ENCODE peak calls at places on chromosomes 11 and 22, in seven cellular contexts. One of them, this sample, is unnamed.
A peak's percentile ranks its signal among the peaks of the same experiment; 100 is the strongest.

GRCh38 chr11:72642815-72643511 is 31.3 kb downstream of the PDE2A start:
- DNase-seq in AG08396: peak; percentile 91
- DNase-seq in LHCN-M2: peak; percentile 18
- DNase-seq in ecto neural progenitor cell: peak; percentile 87
- DNase-seq in psoas muscle: peak; percentile 68
- DNase-seq in nucleus accumbens: peak; percentile 38
- DNase-seq in left lobe of liver: peak; percentile 67
- DNase-seq in this sample: peak; percentile 33

GRCh38 chr11:9040410-9040809 is 36.6 kb upstream of the NRIP3 start:
- DNase-seq in left lobe of liver: no peak
- DNase-seq in ecto neural progenitor cell: no peak
- DNase-seq in AG08396: no peak
- DNase-seq in LHCN-M2: no peak
- DNase-seq in psoas muscle: no peak
- DNase-seq in nucleus accumbens: no peak
- DNase-seq in this sample: no peak

GRCh38 chr11:129023968-129024676 is 81.5 kb upstream of the TP53AIP1 start:
- DNase-seq in psoas muscle: no peak
- DNase-seq in ecto neural progenitor cell: peak; percentile 63
- DNase-seq in left lobe of liver: no peak
- DNase-seq in nucleus accumbens: no peak
- DNase-seq in AG08396: peak; percentile 3
- DNase-seq in LHCN-M2: peak; percentile 5
- DNase-seq in this sample: no peak

GRCh38 chr11:40288212-40288803 is 1171.1 kb downstream of the LRRC4C start:
- DNase-seq in ecto neural progenitor cell: no peak
- DNase-seq in nucleus accumbens: no peak
- DNase-seq in psoas muscle: no peak
- DNase-seq in left lobe of liver: no peak
- DNase-seq in AG08396: no peak
- DNase-seq in LHCN-M2: no peak
- DNase-seq in this sample: no peak

GRCh38 chr22:44739024-44739423 is 13.4 kb upstream of the ARHGAP8 start:
- DNase-seq in LHCN-M2: no peak
- DNase-seq in AG08396: no peak
- DNase-seq in nucleus accumbens: no peak
- DNase-seq in psoas muscle: no peak
- DNase-seq in ecto neural progenitor cell: no peak
- DNase-seq in left lobe of liver: no peak
- DNase-seq in this sample: no peak

GRCh38 chr22:37564111-37564711 is 3.9 kb downstream of the CDC42EP1 start:
- DNase-seq in LHCN-M2: no peak
- DNase-seq in left lobe of liver: no peak
- DNase-seq in AG08396: no peak
- DNase-seq in ecto neural progenitor cell: no peak
- DNase-seq in psoas muscle: no peak
- DNase-seq in nucleus accumbens: no peak
- DNase-seq in this sample: no peak

GRCh38 chr11:75820636-75821035 is 5.6 kb downstream of the UVRAG start:
- DNase-seq in AG08396: no peak
- DNase-seq in LHCN-M2: peak; percentile 36
- DNase-seq in ecto neural progenitor cell: no peak
- DNase-seq in psoas muscle: no peak
- DNase-seq in left lobe of liver: no peak
- DNase-seq in nucleus accumbens: no peak
- DNase-seq in this sample: peak; percentile 45

GRCh38 chr22:38727123-38727522 is 21.4 kb downstream of the GTPBP1 start:
- DNase-seq in ecto neural progenitor cell: no peak
- DNase-seq in nucleus accumbens: no peak
- DNase-seq in psoas muscle: no peak
- DNase-seq in left lobe of liver: no peak
- DNase-seq in AG08396: no peak
- DNase-seq in LHCN-M2: no peak
- DNase-seq in this sample: no peak

GRCh38 chr11:120167659-120168058 is 29.7 kb upstream of the TRIM29 start:
- DNase-seq in LHCN-M2: no peak
- DNase-seq in nucleus accumbens: no peak
- DNase-seq in psoas muscle: no peak
- DNase-seq in ecto neural progenitor cell: no peak
- DNase-seq in left lobe of liver: no peak
- DNase-seq in AG08396: no peak
- DNase-seq in this sample: no peak

GRCh38 chr22:50084570-50084969 is 656 bp downstream of the MLC1 start:
- DNase-seq in nucleus accumbens: no peak
- DNase-seq in AG08396: no peak
- DNase-seq in left lobe of liver: no peak
- DNase-seq in ecto neural progenitor cell: no peak
- DNase-seq in LHCN-M2: no peak
- DNase-seq in psoas muscle: no peak
- DNase-seq in this sample: no peak

GRCh38 chr11:102615077-102615893 is 9.8 kb downstream of the MMP20 start:
- DNase-seq in nucleus accumbens: no peak
- DNase-seq in AG08396: no peak
- DNase-seq in ecto neural progenitor cell: no peak
- DNase-seq in psoas muscle: no peak
- DNase-seq in left lobe of liver: no peak
- DNase-seq in LHCN-M2: no peak
- DNase-seq in this sample: peak; percentile 82

This sample was measured in RPMI7951.